ENCODE peak calls at places on chromosomes 5 and 9, in six cellular contexts. B is HT1080; K is NT2/D1; O is activated CD4-positive, alpha-beta memory T cell treated with anti-CD3 and anti-CD28 coated beads for 36 hours; Y is RPMI8226; I is central memory CD4-positive, alpha-beta T cell. G is an unnamed sample.

GRCh38 chr5:144284931-144285330 is 114.3 kb downstream of the KCTD16 start:
- DNase-seq in O (no peak), I (no peak), K (no peak), B (no peak), Y (no peak), G (no peak)

GRCh38 chr5:157761690-157762611 is 18.4 kb downstream of the LSM11 start:
- DNase-seq in K (no peak), O (no peak), I (peak; percentile 31), Y (peak; percentile 69), B (peak; percentile 70), G (no peak)

GRCh38 chr9:3608011-3608410 is 82.2 kb upstream of the RFX3 start:
- DNase-seq in B (no peak), I (no peak), Y (no peak), O (no peak), K (no peak), G (no peak)

GRCh38 chr9:15524845-15525455 is 14.2 kb upstream of the PSIP1 start:
- DNase-seq in O (no peak), B (no peak), K (no peak), Y (no peak), I (no peak), G (no peak)

GRCh38 chr5:140690376-140690932 is 716 bp downstream of the HARS1 start:
- DNase-seq in Y (no peak), O (no peak), B (no peak), I (no peak), K (no peak), G (no peak)

GRCh38 chr5:59722875-59723274 is 170.7 kb downstream of the PDE4D start:
- DNase-seq in Y (no peak), K (no peak), I (no peak), O (no peak), B (peak; percentile 69), G (no peak)

GRCh38 chr9:118652258-118652657 is 717.0 kb downstream of the BRINP1 start:
- DNase-seq in Y (no peak), K (no peak), B (no peak), O (no peak), I (no peak), G (no peak)

GRCh38 chr5:109690456-109691247 is 925 bp downstream of the MAN2A1 start:
- DNase-seq in K (no peak), I (peak; percentile 64), B (peak; percentile 73), Y (peak; percentile 83), O (peak; percentile 70), G (no peak)

GRCh38 chr5:43256261-43256966 is 56.8 kb downstream of the HMGCS1 start:
- DNase-seq in K (no peak), I (no peak), Y (no peak), O (no peak), B (no peak), G (no peak)

GRCh38 chr5:148833122-148833521 is 6.7 kb downstream of the ADRB2 start:
- DNase-seq in K (no peak), O (no peak), I (no peak), B (no peak), Y (peak; percentile 33), G (no peak)

GRCh38 chr9:78871452-78872331 is 574.8 kb downstream of the PSAT1 start:
- DNase-seq in O (no peak), I (no peak), K (no peak), B (peak; percentile 92), Y (no peak), G (peak; percentile 35)

GRCh38 chr5:169071-169727 is 22.1 kb upstream of the LRRC14B start:
- DNase-seq in Y (no peak), I (no peak), K (no peak), O (peak; percentile 3), B (no peak), G (no peak)

GRCh38 chr5:180739958-180740357 is at the start of gene OR2Y1:
- DNase-seq in Y (no peak), O (no peak), B (no peak), I (no peak), K (no peak), G (no peak)

G was measured in keratinocyte.